ENCODE peak calls at places on chromosomes 1 and 21, in six cellular contexts. H is AG04450; S is CD8-positive, alpha-beta T cell; K is heart right ventricle; M is HFF-Myc; W is CD4-positive, CD25-positive, alpha-beta regulatory T cell. Z is an unnamed sample.
A peak's percentile ranks its signal among the peaks of the same experiment; 100 is the strongest.

GRCh38 chr1:30635386-30635975 is 87.9 kb downstream of the MATN1 start:
- DNase-seq in M (no peak), S (no peak), K (no peak), H (no peak), W (no peak), Z (no peak)

GRCh38 chr1:165162671-165163241 is 193.8 kb downstream of the LMX1A start:
- DNase-seq in H (no peak), W (no peak), S (no peak), K (no peak), M (no peak), Z (no peak)

GRCh38 chr1:93434088-93434487 is 13.8 kb upstream of the FNBP1L start:
- DNase-seq in W (no peak), S (no peak), M (no peak), K (no peak), H (no peak), Z (no peak)

GRCh38 chr1:63914706-63915105 is 140.9 kb downstream of the ROR1 start:
- DNase-seq in S (no peak), M (no peak), W (no peak), K (no peak), H (no peak), Z (no peak)

GRCh38 chr1:229031491-229032341 is 239.2 kb upstream of the RAB4A start:
- DNase-seq in H (no peak), M (no peak), S (no peak), K (no peak), W (no peak), Z (no peak)

GRCh38 chr1:232974971-232975370 is 24.6 kb downstream of the NTPCR start:
- DNase-seq in S (no peak), K (no peak), H (no peak), M (no peak), W (no peak), Z (no peak)

GRCh38 chr1:181469829-181470228 is 13.5 kb upstream of the CACNA1E start:
- DNase-seq in M (no peak), K (no peak), W (no peak), S (no peak), H (peak; percentile 24), Z (peak; percentile 21)

GRCh38 chr1:47231314-47232186 is 475 bp downstream of the TAL1 start:
- DNase-seq in H (no peak), M (no peak), S (no peak), W (no peak), K (peak; percentile 30), Z (peak; percentile 10)

GRCh38 chr21:39444406-39445145 is 1.0 kb downstream of the LCA5L start:
- DNase-seq in K (no peak), M (no peak), W (no peak), H (no peak), S (no peak), Z (peak; percentile 31)

GRCh38 chr21:34889287-34889536 is 159.9 kb downstream of the RUNX1 start:
- DNase-seq in S (peak; percentile 56), M (no peak), K (peak; percentile 54), H (no peak), W (no peak), Z (no peak)

GRCh38 chr1:167819849-167820683 is 93.9 kb downstream of the ADCY10 start:
- DNase-seq in H (peak; percentile 63), S (no peak), K (peak; percentile 82), M (peak; percentile 67), W (no peak), Z (peak; percentile 74)

GRCh38 chr1:150487763-150488115 is 520 bp downstream of the TARS2 start:
- DNase-seq in S (no peak), K (no peak), W (no peak), H (no peak), M (no peak), Z (no peak)

GRCh38 chr1:107840746-107841145 is 124.2 kb downstream of the VAV3 start:
- DNase-seq in W (no peak), K (no peak), S (no peak), H (no peak), M (no peak), Z (no peak)

GRCh38 chr1:181134543-181135461 is 46.3 kb downstream of the IER5 start:
- DNase-seq in H (peak; percentile 38), S (no peak), M (peak; percentile 73), W (no peak), K (no peak), Z (peak; percentile 71)

GRCh38 chr1:53278294-53278693 is 40.0 kb upstream of the MAGOH start:
- DNase-seq in W (peak; percentile 43), H (no peak), S (peak; percentile 78), K (peak; percentile 58), M (no peak), Z (no peak)

GRCh38 chr1:84095308-84095707 is 48.8 kb upstream of the PRKACB start:
- DNase-seq in M (no peak), K (no peak), H (no peak), W (no peak), S (no peak), Z (no peak)

GRCh38 chr1:84086189-84086588 is 57.9 kb upstream of the PRKACB start:
- DNase-seq in W (no peak), S (no peak), H (no peak), K (no peak), M (no peak), Z (no peak)

GRCh38 chr1:84089470-84090261 is 54.4 kb upstream of the PRKACB start:
- DNase-seq in M (no peak), S (no peak), K (no peak), W (no peak), H (no peak), Z (peak; percentile 45)

GRCh38 chr1:84086616-84087015 is 57.5 kb upstream of the PRKACB start:
- DNase-seq in H (no peak), K (no peak), W (no peak), M (no peak), S (no peak), Z (no peak)

GRCh38 chr1:84090447-84091244 is 53.4 kb upstream of the PRKACB start:
- DNase-seq in H (no peak), M (no peak), K (no peak), W (no peak), S (peak; percentile 4), Z (no peak)
- H3K4me3 ChIP-seq in H (no peak overlapping the region), M (no peak overlapping the region), K (no peak overlapping the region), W (peak overlapping the region; percentile 78), S (peak overlapping the region; percentile 25), Z (no peak overlapping the region)

GRCh38 chr1:196558424-196558823 is 49.8 kb downstream of the KCNT2 start:
- DNase-seq in M (peak; percentile 24), S (no peak), H (peak; percentile 6), K (no peak), W (no peak), Z (peak; percentile 35)
- H3K4me3 ChIP-seq in M (peak overlapping the region; percentile 17), S (no peak overlapping the region), H (peak overlapping the region; percentile 29), K (peak overlapping the region; percentile 35), W (no peak overlapping the region), Z (no peak overlapping the region)

DNA sequence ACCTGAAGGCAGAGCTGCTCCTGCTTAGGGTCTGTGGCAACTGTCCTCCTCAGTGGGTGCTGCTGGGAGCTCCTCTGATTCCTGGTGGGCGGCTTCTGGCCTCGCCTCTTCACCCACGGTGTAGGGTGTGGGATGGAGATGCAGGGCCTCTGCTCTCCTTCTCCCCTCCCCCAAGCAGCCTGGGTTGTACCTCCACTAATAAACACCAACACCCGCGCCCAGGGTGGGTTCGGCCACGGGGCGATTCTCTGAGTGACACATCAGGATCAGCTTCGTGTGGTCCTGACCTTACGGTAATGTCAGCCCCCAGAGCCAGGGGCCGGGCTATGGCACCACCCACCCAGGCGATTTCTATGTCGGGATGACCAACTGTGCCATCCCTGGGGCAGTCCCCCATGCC is 23.7 kb downstream of the KRTAP10-1 start:
- DNase-seq in K (peak; percentile 5), H (no peak), M (no peak), S (no peak), W (no peak), Z (no peak)
- H3K4me3 ChIP-seq in K (no peak overlapping the region), H (no peak overlapping the region), M (no peak overlapping the region), S (no peak overlapping the region), W (no peak overlapping the region), Z (no peak overlapping the region)

DNA sequence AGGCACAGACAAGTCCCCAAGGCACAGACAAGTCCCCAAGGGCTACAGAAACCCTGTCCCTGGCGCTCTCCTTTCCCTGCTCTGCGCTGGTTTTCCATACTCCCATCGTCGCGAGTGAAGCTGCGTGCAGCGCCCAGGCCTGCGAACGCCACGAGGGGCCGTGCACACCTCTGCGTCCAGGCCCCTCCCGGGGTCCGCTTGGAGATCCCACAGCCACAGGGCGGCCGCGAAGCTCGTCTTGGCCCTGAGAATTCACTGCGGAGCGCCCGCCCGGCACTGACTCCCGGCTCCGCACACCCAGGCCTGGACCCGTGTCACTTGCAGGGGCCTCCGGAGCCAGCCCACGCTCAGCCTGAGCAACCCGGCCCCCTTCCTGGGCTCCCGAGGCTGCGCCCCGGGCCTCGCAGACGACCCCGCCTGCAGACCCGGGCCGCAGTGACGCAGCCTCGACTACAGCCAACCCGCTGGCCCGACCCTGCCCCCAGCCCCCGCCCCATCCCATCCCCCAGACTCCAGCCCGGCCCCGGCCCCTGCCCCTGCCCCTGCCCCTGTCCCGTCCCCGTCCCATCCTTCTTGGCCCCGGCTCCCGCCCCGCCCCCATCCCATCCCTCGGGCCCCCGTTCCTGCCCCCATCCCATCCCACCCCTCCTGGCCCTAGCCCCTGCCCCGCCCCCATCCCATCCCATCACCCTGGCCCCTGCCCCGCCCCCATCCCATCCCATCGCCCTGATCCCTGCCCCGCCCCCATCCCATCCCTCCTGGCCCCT is 841 bp downstream of the POFUT2 start:
- DNase-seq in S (peak; percentile 5), H (no peak), W (no peak), M (no peak), K (no peak), Z (no peak)
- H3K4me3 ChIP-seq in S (no peak overlapping the region), H (peak overlapping the region; percentile 77), W (peak overlapping the region; percentile 19), M (peak overlapping the region; percentile 63), K (peak overlapping the region; percentile 77), Z (peak overlapping the region; percentile 66)

DNA sequence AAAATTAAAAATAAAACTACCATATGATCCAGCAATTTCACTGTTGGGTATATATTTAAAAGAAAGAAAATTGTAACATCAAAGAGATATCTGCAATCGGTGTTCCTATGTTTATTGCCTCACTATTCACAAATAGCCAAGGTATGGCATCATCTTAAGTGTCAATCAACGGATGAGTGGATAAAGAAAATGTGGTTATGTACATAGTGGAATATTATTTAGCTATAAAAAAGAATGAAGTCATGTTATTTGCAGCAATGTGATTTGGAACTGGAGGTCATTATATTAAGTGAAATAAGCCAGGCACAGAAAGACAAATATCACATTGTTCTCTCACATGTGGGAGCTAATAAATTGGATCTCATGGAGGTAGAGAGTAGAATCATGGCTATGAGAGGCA is 76.3 kb downstream of the RD3 start:
- DNase-seq in H (no peak), M (no peak), W (no peak), S (no peak), K (no peak), Z (no peak)
- H3K4me3 ChIP-seq in H (no peak overlapping the region), M (peak overlapping the region; percentile 19), W (no peak overlapping the region), S (no peak overlapping the region), K (no peak overlapping the region), Z (no peak overlapping the region)